ENCODE peak calls at places on chromosomes 1 and 21, in eight cellular contexts. F is left colon; P is EL; M is fibroblast of mammary gland; S is left lung; V is stimulated activated CD4-positive, alpha-beta T cell treated with anti-CD3 and anti-CD28 coated beads, Interleukin-12 subunit alpha, Interleukin-12 subunit beta, amount 100 ng/mL, for 24 hours; E is stimulated activated CD8-positive, alpha-beta memory T cell treated with anti-CD3 and anti-CD28 coated beads, Interleukin-15, amount 100 ng/mL, for 1 hour; K is activated T-helper 1 cell treated with anti-CD3 and anti-CD28 coated beads, Interleukin-12 subunit alpha, Interleukin-12 subunit beta, Interleukin-2, Interleukin-4 antibody, amounts not matched to agents 30 ng/mL and 10 ng/mL and 1 ng/mL, durations not matched to agents 14 hours and 24 hours and 36 hours. B is an unnamed sample.

GRCh38 chr1:229093258-229093540 is 177.7 kb upstream of the RAB4A start:
- DNase-seq in F (no peak), P (no peak), M (no peak), S (no peak), V (no peak), E (no peak), K (no peak), B (no peak)

GRCh38 chr21:25994758-25995163 is 175.8 kb downstream of the APP start:
- DNase-seq in F (no peak), P (no peak), M (no peak), S (no peak), V (no peak), E (no peak), K (no peak), B (no peak)

GRCh38 chr1:35573198-35573775 is at the start of gene TFAP2E:
- DNase-seq in F (peak), P (peak), M (peak), S (no peak), V (no peak), E (no peak), K (no peak), B (peak)

GRCh38 chr1:93190432-93190831 is 9.9 kb downstream of the CCDC18 start:
- DNase-seq in F (no peak), P (no peak), M (no peak), S (no peak), V (no peak), E (no peak), K (no peak), B (no peak)

GRCh38 chr1:207807395-207808321 is 55.8 kb downstream of the CD46 start:
- DNase-seq in F (peak), P (no peak), M (no peak), S (peak), V (no peak), E (no peak), K (no peak), B (no peak)

GRCh38 chr1:38872401-38873026 is 634 bp downstream of the MYCBP start:
- DNase-seq in F (peak), P (peak), M (peak), S (no peak), V (no peak), E (no peak), K (no peak), B (peak)

GRCh38 chr1:240474133-240474614 is 137.8 kb downstream of the GREM2 start:
- DNase-seq in F (no peak), P (peak), M (peak), S (no peak), V (no peak), E (no peak), K (no peak), B (peak)

GRCh38 chr1:24600551-24600950 is 42.6 kb upstream of the SRRM1 start:
- DNase-seq in F (no peak), P (no peak), M (no peak), S (no peak), V (no peak), E (no peak), K (no peak), B (no peak)

GRCh38 chr1:1090424-1091343 is 16.6 kb upstream of the RNF223 start:
- DNase-seq in F (no peak), P (no peak), M (no peak), S (no peak), V (no peak), E (no peak), K (no peak), B (no peak)

GRCh38 chr21:16908087-16908486 is 604.8 kb upstream of the CXADR start:
- DNase-seq in F (no peak), P (no peak), M (peak), S (no peak), V (no peak), E (no peak), K (no peak), B (peak)

GRCh38 chr1:30757196-30757949 is at the start of gene LAPTM5:
- DNase-seq in F (peak), P (peak), M (peak), S (peak), V (no peak), E (no peak), K (no peak), B (no peak)

GRCh38 chr1:45840704-45841103 is 37.3 kb downstream of the MAST2 start:
- DNase-seq in F (no peak), P (peak), M (no peak), S (no peak), V (no peak), E (no peak), K (no peak), B (no peak)

GRCh38 chr1:3249236-3249845 is 180.3 kb downstream of the PRDM16 start:
- DNase-seq in F (no peak), P (no peak), M (no peak), S (peak), V (no peak), E (no peak), K (no peak), B (no peak)

GRCh38 chr1:161069731-161070270 is at the start of gene ARHGAP30:
- DNase-seq in F (peak), P (no peak), M (no peak), S (peak), V (peak), E (peak), K (peak), B (no peak)

GRCh38 chr1:17475729-17476128 is 36.3 kb upstream of the RCC2 start:
- DNase-seq in F (no peak), P (peak), M (peak), S (no peak), V (no peak), E (no peak), K (no peak), B (peak)

GRCh38 chr1:57017717-57018116 is 51.9 kb upstream of the C8B start:
- DNase-seq in F (no peak), P (peak), M (peak), S (no peak), V (no peak), E (no peak), K (no peak), B (no peak)

GRCh38 chr1:68234094-68234493 is 1.8 kb upstream of the WLS start:
- DNase-seq in F (no peak), P (no peak), M (no peak), S (no peak), V (no peak), E (no peak), K (no peak), B (no peak)

GRCh38 chr1:153962088-153963029 is 978 bp downstream of the SLC39A1 start:
- DNase-seq in F (peak), P (peak), M (peak), S (no peak), V (no peak), E (no peak), K (no peak), B (peak)

GRCh38 chr21:45018131-45019075 is 56.0 kb upstream of the ADARB1 start:
- DNase-seq in F (no peak), P (peak), M (no peak), S (peak), V (no peak), E (no peak), K (no peak), B (peak)

GRCh38 chr1:174497461-174497860 is 49.7 kb downstream of the GPR52 start:
- DNase-seq in F (no peak), P (no peak), M (no peak), S (no peak), V (no peak), E (no peak), K (no peak), B (peak)

GRCh38 chr1:167541610-167542009 is 12.0 kb downstream of the CREG1 start:
- DNase-seq in F (no peak), P (no peak), M (peak), S (no peak), V (no peak), E (no peak), K (no peak), B (peak)

GRCh38 chr1:42658880-42659337 is 686 bp downstream of the PPIH start:
- DNase-seq in F (no peak), P (peak), M (peak), S (no peak), V (no peak), E (no peak), K (no peak), B (peak)

GRCh38 chr1:67339623-67340343 is 32.1 kb downstream of the IL12RB2 start:
- DNase-seq in F (no peak), P (peak), M (peak), S (no peak), V (peak), E (no peak), K (peak), B (peak)

GRCh38 chr1:14599173-14599754 is 779 bp downstream of the KAZN start:
- DNase-seq in F (no peak), P (no peak), M (no peak), S (peak), V (no peak), E (no peak), K (no peak), B (peak)

GRCh38 chr1:114902343-114902742 is 47.7 kb downstream of the SYCP1 start:
- DNase-seq in F (no peak), P (no peak), M (no peak), S (no peak), V (no peak), E (no peak), K (no peak), B (no peak)

GRCh38 chr1:234893725-234894630 is 234.7 kb downstream of the TOMM20 start:
- DNase-seq in F (no peak), P (peak), M (peak), S (no peak), V (peak), E (no peak), K (no peak), B (peak)

GRCh38 chr21:37855568-37856391 is 60.5 kb downstream of the KCNJ6 start:
- DNase-seq in F (no peak), P (peak), M (peak), S (no peak), V (no peak), E (no peak), K (no peak), B (peak)

GRCh38 chr1:12436345-12436658 is 181.7 kb downstream of the DHRS3 start:
- DNase-seq in F (no peak), P (no peak), M (no peak), S (no peak), V (no peak), E (no peak), K (no peak), B (no peak)

GRCh38 chr1:117735045-117735992 is 129.5 kb downstream of the TENT5C start:
- DNase-seq in F (no peak), P (peak), M (peak), S (no peak), V (no peak), E (no peak), K (peak), B (peak)

GRCh38 chr1:75330633-75331032 is 196.4 kb downstream of the LHX8 start:
- DNase-seq in F (no peak), P (no peak), M (no peak), S (no peak), V (no peak), E (no peak), K (no peak), B (no peak)

GRCh38 chr21:42003051-42003461 is 7.1 kb downstream of the ZBTB21 start:
- DNase-seq in F (no peak), P (peak), M (peak), S (no peak), V (peak), E (no peak), K (no peak), B (no peak)

GRCh38 chr1:33050221-33051076 is 13.8 kb upstream of the AK2 start:
- DNase-seq in F (no peak), P (peak), M (peak), S (no peak), V (no peak), E (no peak), K (no peak), B (peak)

B was measured in adipocyte.